ENCODE peak calls at places on chromosomes 16 and 17, in five cellular contexts. W is neuronal stem cell, G is IMR-90, C is mesendoderm, M is H1. R is an unnamed sample.

GRCh38 chr16:69324013-69324531 is 6.3 kb downstream of the PDF start:
- DNase-seq in W (no peak), G (no peak), C (no peak), M (no peak), R (no peak)

GRCh38 chr16:12661656-12662172 is 142.0 kb downstream of the CPPED1 start:
- DNase-seq in W (peak; percentile 74), G (peak; percentile 13), C (peak; percentile 84), M (peak; percentile 82), R (peak; percentile 76)

GRCh38 chr17:4833941-4834501 is 881 bp downstream of the MINK1 start:
- DNase-seq in W (no peak), G (peak; percentile 80), C (peak; percentile 37), M (no peak), R (no peak)

GRCh38 chr17:74812109-74812864 is 36.1 kb upstream of the NAT9 start:
- DNase-seq in W (no peak), G (no peak), C (no peak), M (no peak), R (no peak)

GRCh38 chr16:30782486-30783279 is 4.3 kb downstream of the ZNF629 start:
- DNase-seq in W (no peak), G (no peak), C (no peak), M (no peak), R (no peak)

GRCh38 chr17:17814162-17815061 is 22.4 kb downstream of the SREBF1 start:
- DNase-seq in W (no peak), G (no peak), C (no peak), M (no peak), R (no peak)

GRCh38 chr17:35568561-35568960 is 7.9 kb upstream of the SLFN14 start:
- DNase-seq in W (no peak), G (peak; percentile 62), C (peak; percentile 48), M (no peak), R (no peak)

GRCh38 chr17:80491478-80492342 is 15.3 kb upstream of the NPTX1 start:
- DNase-seq in W (peak; percentile 70), G (no peak), C (peak; percentile 54), M (peak; percentile 73), R (peak; percentile 77)

GRCh38 chr16:77946834-77947233 is 75.5 kb upstream of the CLEC3A start:
- DNase-seq in W (peak; percentile 53), G (peak; percentile 14), C (peak; percentile 98), M (no peak), R (no peak)

GRCh38 chr16:78200023-78200389 is 100.6 kb downstream of the WWOX start:
- DNase-seq in W (no peak), G (no peak), C (peak; percentile 72), M (peak; percentile 20), R (no peak)

GRCh38 chr16:54374136-54374535 is 87.5 kb upstream of the IRX3 start:
- DNase-seq in W (peak; percentile 9), G (peak; percentile 10), C (no peak), M (no peak), R (no peak)

GRCh38 chr16:22195695-22196558 is 10.2 kb upstream of the EEF2K start:
- DNase-seq in W (peak; percentile 95), G (peak; percentile 87), C (peak; percentile 92), M (peak; percentile 98), R (peak; percentile 92)

GRCh38 chr17:77210331-77210730 is 69.6 kb downstream of the SEC14L1 start:
- DNase-seq in W (no peak), G (no peak), C (no peak), M (no peak), R (no peak)

GRCh38 chr17:40857535-40857934 is 9.5 kb downstream of the KRT12 start:
- DNase-seq in W (no peak), G (peak; percentile 32), C (no peak), M (no peak), R (no peak)

GRCh38 chr16:7615565-7615964 is 282.9 kb downstream of the RBFOX1 start:
- DNase-seq in W (no peak), G (no peak), C (peak; percentile 44), M (no peak), R (no peak)

GRCh38 chr17:33178641-33179040 is 114.5 kb downstream of the ASIC2 start:
- DNase-seq in W (no peak), G (no peak), C (no peak), M (no peak), R (no peak)

GRCh38 chr16:83530293-83530692 is 277.5 kb upstream of the HSBP1 start:
- DNase-seq in W (no peak), G (peak; percentile 83), C (no peak), M (no peak), R (no peak)

GRCh38 chr16:6482861-6483530 is 849.6 kb upstream of the RBFOX1 start:
- DNase-seq in W (no peak), G (no peak), C (no peak), M (peak; percentile 50), R (peak; percentile 28)

GRCh38 chr17:64938925-64939474 is 19.7 kb upstream of the LRRC37A3 start:
- DNase-seq in W (no peak), G (peak; percentile 25), C (peak; percentile 75), M (peak; percentile 85), R (peak; percentile 88)

GRCh38 chr17:49260922-49261291 is 30.3 kb upstream of the PHOSPHO1 start:
- DNase-seq in W (no peak), G (no peak), C (no peak), M (no peak), R (no peak)

GRCh38 chr16:66523861-66524354 is 26.0 kb downstream of the TK2 start:
- DNase-seq in W (no peak), G (no peak), C (no peak), M (no peak), R (no peak)

GRCh38 chr17:7929158-7930029 is at the start of gene KCNAB3:
- DNase-seq in W (peak; percentile 69), G (peak; percentile 69), C (peak; percentile 89), M (peak; percentile 83), R (peak; percentile 93)

GRCh38 chr17:7931709-7932482 is at the start of the genes CNTROB and TRAPPC1:
- DNase-seq in W (peak; percentile 98), G (peak; percentile 99), C (peak; percentile 99), M (peak; percentile 98), R (peak; percentile 100)

GRCh38 chr17:7932949-7933348 is 943 bp downstream of the CNTROB start:
- DNase-seq in W (no peak), G (peak; percentile 61), C (peak; percentile 82), M (peak; percentile 46), R (peak; percentile 67)

GRCh38 chr17:7932483-7932891 is 481 bp downstream of the CNTROB start:
- DNase-seq in W (no peak), G (peak; percentile 21), C (peak; percentile 58), M (peak; percentile 58), R (peak; percentile 61)

DNA sequence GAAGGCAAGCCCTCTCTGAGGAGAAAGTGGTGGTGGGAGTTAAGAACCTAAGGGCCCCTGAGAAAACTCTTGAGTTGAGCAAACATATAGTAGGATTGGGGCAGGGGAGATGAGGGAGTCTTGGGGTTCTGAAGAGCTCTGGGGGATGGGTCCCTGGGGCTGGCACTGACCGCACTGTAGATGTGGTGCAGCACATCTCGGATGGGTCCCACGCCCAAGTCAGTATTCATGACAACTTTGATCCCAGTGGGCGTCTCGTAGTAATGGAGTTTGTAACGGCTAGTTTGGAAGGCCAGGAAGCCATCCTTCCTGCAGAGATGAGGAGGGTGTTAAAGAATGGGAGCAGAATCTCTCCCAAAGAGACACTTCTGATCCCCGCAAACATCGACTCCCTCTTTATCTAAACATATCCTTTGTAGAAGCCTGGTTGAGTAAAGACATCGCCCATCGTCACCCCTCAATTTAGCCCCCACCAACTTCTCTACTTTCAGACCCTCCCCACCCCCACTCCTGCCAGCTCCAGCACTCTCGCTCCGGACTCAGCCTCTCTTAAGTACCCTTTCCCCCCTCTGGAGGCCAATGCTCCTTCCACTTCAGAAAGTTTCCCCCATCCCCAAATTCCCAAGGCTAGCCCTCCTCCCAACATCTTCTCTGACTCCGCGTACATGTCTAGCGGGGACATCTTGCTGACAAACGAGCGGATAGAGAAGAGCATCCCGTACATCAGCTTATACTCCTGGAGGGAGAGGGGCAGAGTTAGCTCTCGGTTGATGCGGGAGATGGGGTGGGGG is 710 bp downstream of the TRAPPC1 start:
- DNase-seq in W (no peak), G (no peak), C (no peak), M (no peak), R (no peak)
- H4K8ac ChIP-seq in W (no peak overlapping the region), G (peak overlapping the region; percentile 86), C (no peak overlapping the region), M (no peak overlapping the region), R (no peak overlapping the region)

DNA sequence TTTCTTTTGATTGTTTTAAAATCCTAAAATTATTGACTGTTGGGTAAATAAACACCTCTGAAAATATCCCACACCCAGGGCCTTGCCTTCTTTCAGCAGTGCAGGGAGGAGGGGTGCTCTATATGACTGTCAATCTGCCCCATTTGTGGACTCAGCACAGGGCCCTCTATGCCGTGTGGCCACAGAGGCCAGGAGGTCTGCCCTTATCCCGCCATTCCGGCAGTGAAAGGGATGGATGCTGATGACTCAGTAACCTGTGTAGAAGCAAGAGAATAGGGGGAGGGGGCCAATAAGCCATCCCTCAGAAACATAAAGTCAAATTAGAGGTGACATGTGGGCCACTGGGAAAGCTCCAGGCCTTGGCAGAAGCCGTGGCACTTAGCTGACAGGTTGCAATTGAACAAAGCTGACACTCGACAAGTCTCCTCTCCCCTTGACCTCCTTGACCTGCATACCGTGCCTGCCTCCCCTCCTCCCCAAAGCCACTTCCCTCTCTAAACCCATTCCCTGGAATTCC is 281.4 kb upstream of the DYNLRB2 start:
- DNase-seq in W (peak; percentile 18), G (no peak), C (no peak), M (no peak), R (no peak)
- H4K8ac ChIP-seq in W (no peak overlapping the region), G (no peak overlapping the region), C (no peak overlapping the region), M (peak overlapping the region; percentile 16), R (no peak overlapping the region)

DNA sequence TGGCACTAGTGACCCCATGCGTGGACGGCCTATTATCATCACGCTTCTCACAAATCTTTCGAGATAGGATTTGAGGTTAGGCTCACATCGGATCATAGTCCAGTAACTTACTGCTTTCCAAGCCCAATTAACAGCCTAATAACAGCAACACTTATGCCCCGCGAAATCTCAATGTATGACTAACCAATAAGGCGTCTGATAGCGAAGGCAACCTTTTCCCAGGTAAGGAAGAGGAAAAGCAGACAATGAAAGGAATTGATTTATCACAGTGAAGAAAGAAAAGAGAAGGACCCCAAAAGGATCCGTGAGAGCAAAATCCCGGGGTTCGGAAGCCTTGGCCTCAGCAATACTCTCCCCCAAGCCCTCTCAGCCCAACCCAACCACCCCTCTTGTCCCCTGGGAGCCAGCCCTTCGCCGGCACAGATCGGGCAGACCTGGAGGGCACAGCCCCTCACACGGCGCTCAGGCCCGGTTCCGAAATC is 567 bp downstream of the GPATCH8 start:
- DNase-seq in W (no peak), G (peak; percentile 24), C (peak; percentile 45), M (no peak), R (no peak)
- H4K8ac ChIP-seq in W (no peak overlapping the region), G (peak overlapping the region; percentile 60), C (peak overlapping the region; percentile 87), M (peak overlapping the region; percentile 98), R (no peak overlapping the region)

DNA sequence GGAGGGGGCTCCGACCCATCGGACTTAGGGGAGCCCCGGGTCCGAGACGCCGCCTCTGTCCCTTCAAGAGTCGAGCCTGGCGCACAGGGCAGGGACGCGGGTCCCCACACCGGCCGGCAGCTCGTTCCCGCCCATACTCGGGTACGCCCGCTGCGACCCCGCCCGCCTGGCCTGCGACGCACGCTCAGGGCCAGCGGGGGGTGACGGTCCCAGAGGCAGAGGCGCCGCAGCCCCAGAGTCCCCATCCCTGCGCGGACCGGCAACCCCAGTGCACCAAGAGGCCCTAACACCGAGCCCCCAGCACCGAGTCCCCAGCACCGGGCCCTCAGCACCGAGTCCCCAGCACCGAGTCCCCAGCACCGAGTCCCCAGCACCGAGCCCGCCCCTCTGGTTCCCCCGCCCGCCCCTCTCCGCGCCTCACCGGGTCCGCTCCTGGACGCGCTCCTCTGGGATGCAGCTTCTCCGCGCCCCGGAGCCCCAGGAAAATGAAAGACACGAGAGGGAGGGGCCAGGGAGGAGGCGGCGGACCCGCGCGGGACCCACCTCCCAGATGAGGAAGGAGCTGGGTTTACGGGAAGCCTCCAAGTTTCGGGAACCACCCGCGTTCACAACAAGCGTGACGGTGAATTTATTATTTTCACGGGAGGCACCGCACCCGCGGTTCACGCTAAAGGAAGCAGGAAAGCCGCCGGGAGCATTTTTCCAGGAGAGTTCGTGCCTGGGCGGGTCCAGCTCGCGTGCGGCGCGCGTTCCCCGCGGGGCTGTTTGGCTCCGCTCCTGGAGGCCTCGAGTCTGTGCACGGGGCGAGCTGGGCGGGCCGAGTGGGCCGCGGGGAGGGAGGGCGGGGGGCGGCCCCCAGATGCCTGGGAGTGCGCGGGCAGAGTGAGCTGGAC is at the start of gene SECTM1:
- DNase-seq in W (no peak), G (peak; percentile 23), C (no peak), M (no peak), R (peak; percentile 61)
- H4K8ac ChIP-seq in W (peak within 1 kb of the TSS; percentile 43), G (no peak within 1 kb of the TSS), C (no peak within 1 kb of the TSS), M (peak within 1 kb of the TSS; percentile 71), R (no peak within 1 kb of the TSS)

R was measured in H9.